ENCODE peak calls at places on chromosomes 13 and 19, in six cellular contexts. G, U, Y, Q, E and M are unnamed samples.

GRCh38 chr19:32674153-32674958 is 624 bp downstream of the ANKRD27 start:
- DNase-seq in G (no peak), U (no peak), Y (no peak), Q (no peak), E (no peak), M (no peak)

GRCh38 chr19:3949997-3950859 is 17.4 kb downstream of the NMRK2 start:
- DNase-seq in G (no peak), U (no peak), Y (no peak), Q (no peak), E (no peak), M (no peak)

GRCh38 chr19:1855040-1855827 is 7.0 kb upstream of the REXO1 start:
- DNase-seq in G (no peak), U (peak), Y (peak), Q (peak), E (peak), M (peak)

GRCh38 chr13:62250501-62251175 is 835.0 kb upstream of the PCDH20 start:
- DNase-seq in G (no peak), U (no peak), Y (no peak), Q (no peak), E (no peak), M (no peak)

GRCh38 chr13:37870895-37871550 is 1.5 kb upstream of the TRPC4 start:
- DNase-seq in G (no peak), U (no peak), Y (no peak), Q (no peak), E (no peak), M (no peak)

GRCh38 chr13:85864963-85865530 is 65.8 kb upstream of the SLITRK6 start:
- DNase-seq in G (no peak), U (no peak), Y (peak), Q (no peak), E (no peak), M (no peak)

GRCh38 chr13:113935081-113935511 is 38.8 kb downstream of the C13orf46 start:
- DNase-seq in G (no peak), U (no peak), Y (no peak), Q (no peak), E (no peak), M (no peak)

GRCh38 chr13:46665630-46666482 is 112.9 kb downstream of the LRCH1 start:
- DNase-seq in G (no peak), U (no peak), Y (no peak), Q (no peak), E (peak), M (no peak)

GRCh38 chr13:113152894-113153809 is 5.3 kb upstream of the PROZ start:
- DNase-seq in G (peak), U (no peak), Y (no peak), Q (no peak), E (no peak), M (no peak)

GRCh38 chr19:10334340-10335148 is 1.2 kb upstream of the RAVER1 start:
- DNase-seq in G (peak), U (no peak), Y (peak), Q (peak), E (peak), M (peak)

GRCh38 chr19:42473686-42474085 is 30.9 kb upstream of the CXCL17 start:
- DNase-seq in G (no peak), U (no peak), Y (no peak), Q (no peak), E (no peak), M (no peak)

GRCh38 chr13:83449666-83450395 is 432.4 kb downstream of the SLITRK1 start:
- DNase-seq in G (no peak), U (no peak), Y (peak), Q (no peak), E (no peak), M (no peak)

GRCh38 chr19:49492573-49493411 is 3.4 kb upstream of the RPS11 start:
- DNase-seq in G (peak), U (no peak), Y (no peak), Q (no peak), E (peak), M (peak)

GRCh38 chr13:33087091-33087490 is 70.9 kb downstream of the KL start:
- DNase-seq in G (no peak), U (no peak), Y (no peak), Q (no peak), E (no peak), M (no peak)

GRCh38 chr19:55931936-55932386 is at the start of gene NLRP13:
- DNase-seq in G (no peak), U (no peak), Y (no peak), Q (no peak), E (no peak), M (no peak)

GRCh38 chr13:66835040-66835628 is 395.0 kb downstream of the PCDH9 start:
- DNase-seq in G (peak), U (no peak), Y (peak), Q (no peak), E (no peak), M (no peak)

GRCh38 chr19:14770944-14771839 is 7.2 kb downstream of the ADGRE2 start:
- DNase-seq in G (no peak), U (no peak), Y (no peak), Q (no peak), E (no peak), M (no peak)

GRCh38 chr13:44362394-44363040 is 11.1 kb upstream of the SERP2 start:
- DNase-seq in G (no peak), U (no peak), Y (no peak), Q (no peak), E (no peak), M (no peak)

GRCh38 chr19:29576761-29577661 is 29.1 kb upstream of the POP4 start:
- DNase-seq in G (no peak), U (no peak), Y (no peak), Q (peak), E (no peak), M (peak)

GRCh38 chr19:43721469-43722048 is 5.7 kb downstream of the IRGC start:
- DNase-seq in G (no peak), U (no peak), Y (no peak), Q (no peak), E (no peak), M (no peak)

GRCh38 chr13:32330438-32330837 is 15.1 kb downstream of the BRCA2 start:
- DNase-seq in G (no peak), U (no peak), Y (no peak), Q (no peak), E (no peak), M (no peak)

GRCh38 chr13:28338202-28338601 is 156.7 kb downstream of the FLT1 start:
- DNase-seq in G (no peak), U (no peak), Y (no peak), Q (no peak), E (no peak), M (no peak)

GRCh38 chr13:46303743-46304385 is 83.2 kb downstream of the RUBCNL start:
- DNase-seq in G (no peak), U (no peak), Y (no peak), Q (no peak), E (no peak), M (no peak)

GRCh38 chr19:9881720-9882119 is 46.6 kb downstream of the PIN1 start:
- DNase-seq in G (no peak), U (no peak), Y (no peak), Q (no peak), E (peak), M (no peak)